ENCODE peak calls at places on chromosomes 12 and 14, in six cellular contexts. Z is NCI-H1694; U is left ventricle myocardium inferior; C is CD4-positive, alpha-beta T cell; G is T-cell; R is SK-N-DZ. F is an unnamed sample.

GRCh38 chr12:121248611-121249010 is 38.7 kb downstream of the P2RX4 start:
- DNase-seq in G (no peak), C (no peak), Z (no peak), U (no peak), R (no peak), F (no peak)

GRCh38 chr14:81990312-81990761 is 456.7 kb upstream of the SEL1L start:
- DNase-seq in U (no peak), C (no peak), Z (peak; percentile 84), R (peak; percentile 56), G (peak; percentile 9), F (peak; percentile 20)

GRCh38 chr12:49534806-49535278 is 4.0 kb upstream of the KCNH3 start:
- DNase-seq in Z (no peak), C (no peak), G (no peak), R (peak; percentile 73), U (no peak), F (no peak)

GRCh38 chr12:55712154-55712553 is 3.7 kb upstream of the BLOC1S1 start:
- DNase-seq in R (no peak), U (peak; percentile 65), C (no peak), G (no peak), Z (no peak), F (no peak)

GRCh38 chr12:104694161-104694560 is 237.4 kb downstream of the CHST11 start:
- DNase-seq in Z (no peak), C (no peak), U (no peak), R (no peak), G (no peak), F (no peak)

GRCh38 chr14:73602994-73603393 is 9.3 kb upstream of the ACOT6 start:
- DNase-seq in U (no peak), G (no peak), R (no peak), C (no peak), Z (no peak), F (no peak)

GRCh38 chr12:13183621-13184020 is 12.9 kb upstream of the EMP1 start:
- DNase-seq in R (no peak), U (no peak), C (no peak), G (no peak), Z (no peak), F (no peak)

GRCh38 chr12:103505371-103506236 is 9.8 kb upstream of the C12orf42 start:
- DNase-seq in G (no peak), U (no peak), C (no peak), R (no peak), Z (no peak), F (no peak)

GRCh38 chr14:101733211-101733610 is 28.3 kb upstream of the PPP2R5C start:
- DNase-seq in G (no peak), U (no peak), C (no peak), R (no peak), Z (no peak), F (no peak)

GRCh38 chr14:69259531-69260245 is at the start of gene GALNT16:
- DNase-seq in G (no peak), R (peak; percentile 64), Z (no peak), C (no peak), U (peak; percentile 43), F (peak; percentile 67)

GRCh38 chr12:89768586-89769482 is 60.2 kb upstream of the ATP2B1 start:
- DNase-seq in G (no peak), R (no peak), Z (no peak), C (no peak), U (no peak), F (no peak)

GRCh38 chr12:129693731-129694130 is 210.1 kb downstream of the TMEM132D start:
- DNase-seq in G (no peak), C (no peak), R (no peak), U (no peak), Z (no peak), F (no peak)

GRCh38 chr12:131980263-131980662 is 30.5 kb downstream of the EP400 start:
- DNase-seq in U (no peak), R (peak; percentile 25), G (no peak), C (no peak), Z (no peak), F (no peak)

GRCh38 chr12:40942326-40942725 is 245.8 kb upstream of the PDZRN4 start:
- DNase-seq in Z (no peak), G (no peak), C (no peak), U (no peak), R (no peak), F (no peak)

GRCh38 chr12:112418596-112419268 is at the start of gene PTPN11:
- DNase-seq in U (peak; percentile 88), R (peak; percentile 77), C (peak; percentile 81), Z (peak; percentile 11), G (peak; percentile 87), F (peak; percentile 72)

GRCh38 chr12:2682301-2683282 is 112.2 kb upstream of the FKBP4 start:
- DNase-seq in R (peak; percentile 78), C (peak; percentile 39), Z (peak; percentile 64), G (peak; percentile 45), U (no peak), F (peak; percentile 40)

GRCh38 chr14:104665663-104666522 is 23.5 kb upstream of the INF2 start:
- DNase-seq in R (no peak), C (peak; percentile 34), G (peak; percentile 43), U (peak; percentile 49), Z (no peak), F (no peak)

GRCh38 chr12:110436231-110436630 is 13.9 kb downstream of the ARPC3 start:
- DNase-seq in C (no peak), G (no peak), Z (no peak), R (no peak), U (no peak), F (no peak)

GRCh38 chr12:112350593-112351592 is 31.3 kb downstream of the HECTD4 start:
- DNase-seq in R (no peak), G (no peak), C (no peak), U (no peak), Z (no peak), F (no peak)

GRCh38 chr12:55743131-55743921 is 404 bp downstream of the GDF11 start:
- DNase-seq in Z (no peak), R (peak; percentile 73), G (peak; percentile 50), U (peak; percentile 45), C (peak; percentile 49), F (no peak)

GRCh38 chr14:64937821-64938193 is 4.7 kb downstream of the GPX2 start:
- DNase-seq in R (no peak), Z (no peak), U (no peak), G (no peak), C (no peak), F (no peak)

GRCh38 chr14:23863836-23864235 is 89.7 kb upstream of the DHRS4 start:
- DNase-seq in Z (no peak), U (no peak), G (no peak), C (no peak), R (no peak), F (no peak)

GRCh38 chr14:32933943-32934890 is 4.5 kb upstream of the NPAS3 start:
- DNase-seq in R (peak; percentile 47), U (no peak), G (no peak), Z (peak; percentile 45), C (no peak), F (peak; percentile 78)

GRCh38 chr12:50353404-50353803 is 43.0 kb downstream of the FAM186A start:
- DNase-seq in R (no peak), C (no peak), Z (no peak), G (no peak), U (no peak), F (no peak)

GRCh38 chr12:79309039-79309438 is 381.7 kb downstream of the PAWR start:
- DNase-seq in R (no peak), G (no peak), U (no peak), Z (no peak), C (no peak), F (no peak)

GRCh38 chr12:51406859-51407258 is 15.7 kb upstream of the GALNT6 start:
- DNase-seq in R (no peak), U (no peak), G (no peak), C (no peak), Z (no peak), F (no peak)

GRCh38 chr14:30960216-30960615 is 65.2 kb upstream of the AP4S1 start:
- DNase-seq in G (no peak), C (no peak), R (no peak), Z (no peak), U (no peak), F (no peak)

GRCh38 chr12:76860301-76860700 is 18.5 kb downstream of the CSRP2 start:
- DNase-seq in C (no peak), U (no peak), G (no peak), R (no peak), Z (no peak), F (no peak)

GRCh38 chr12:67482751-67483661 is 165.5 kb upstream of the DYRK2 start:
- DNase-seq in Z (no peak), G (peak; percentile 85), C (peak; percentile 86), U (peak; percentile 75), R (peak; percentile 25), F (peak; percentile 41)

GRCh38 chr12:106282457-106283097 is 20.0 kb upstream of the TCP11L2 start:
- DNase-seq in Z (peak; percentile 7), C (peak; percentile 20), G (peak; percentile 39), R (peak; percentile 51), U (peak; percentile 38), F (peak; percentile 9)

GRCh38 chr14:38286481-38286880 is 30.6 kb upstream of the CLEC14A start:
- DNase-seq in C (no peak), Z (no peak), G (no peak), R (no peak), U (no peak), F (no peak)

GRCh38 chr12:23887055-23887835 is 62.2 kb downstream of the SOX5 start:
- DNase-seq in R (no peak), C (no peak), G (no peak), Z (no peak), U (no peak), F (no peak)

GRCh38 chr12:46071335-46071734 is 81.0 kb upstream of the SCAF11 start:
- DNase-seq in U (no peak), Z (no peak), R (no peak), C (no peak), G (no peak), F (no peak)

GRCh38 chr12:57240926-57241555 is 9.9 kb downstream of the STAC3 start:
- DNase-seq in U (no peak), R (peak; percentile 79), G (no peak), C (no peak), Z (peak; percentile 32), F (peak; percentile 20)